ENCODE peak calls at places on chromosomes 11 and 22, in seven cellular contexts. One of them, this sample, is unnamed.
A peak's percentile ranks its signal among the peaks of the same experiment; 100 is the strongest.

GRCh38 chr11:4025248-4025956 is 69.2 kb upstream of the RRM1 start:
- DNase-seq in H1: no peak
- DNase-seq in GM12891: no peak
- DNase-seq in SK-N-SH: peak; percentile 44
- DNase-seq in K562: no peak
- DNase-seq in HepG2: no peak
- DNase-seq in GM12878: no peak
- DNase-seq in this sample: no peak

GRCh38 chr11:119352857-119353260 is 6.4 kb upstream of the MFRP start:
- DNase-seq in H1: no peak
- DNase-seq in GM12891: no peak
- DNase-seq in SK-N-SH: peak; percentile 77
- DNase-seq in K562: peak; percentile 63
- DNase-seq in HepG2: peak; percentile 92
- DNase-seq in GM12878: no peak
- DNase-seq in this sample: no peak

GRCh38 chr22:21100149-21101032 is 54.6 kb downstream of the LRRC74B start:
- DNase-seq in H1: no peak
- DNase-seq in GM12891: no peak
- DNase-seq in SK-N-SH: no peak
- DNase-seq in K562: no peak
- DNase-seq in HepG2: no peak
- DNase-seq in GM12878: no peak
- DNase-seq in this sample: no peak

GRCh38 chr11:20599424-20600346 is at the start of gene SLC6A5:
- DNase-seq in H1: peak; percentile 49
- DNase-seq in GM12891: no peak
- DNase-seq in SK-N-SH: no peak
- DNase-seq in K562: peak; percentile 59
- DNase-seq in HepG2: peak; percentile 25
- DNase-seq in GM12878: no peak
- DNase-seq in this sample: no peak

GRCh38 chr11:119964136-119965025 is 173.5 kb downstream of the TRIM29 start:
- DNase-seq in H1: peak; percentile 50
- DNase-seq in GM12891: no peak
- DNase-seq in SK-N-SH: no peak
- DNase-seq in K562: no peak
- DNase-seq in HepG2: no peak
- DNase-seq in GM12878: no peak
- DNase-seq in this sample: no peak

GRCh38 chr11:12156301-12157140 is 46.1 kb downstream of the MICAL2 start:
- DNase-seq in H1: no peak
- DNase-seq in GM12891: no peak
- DNase-seq in SK-N-SH: no peak
- DNase-seq in K562: no peak
- DNase-seq in HepG2: no peak
- DNase-seq in GM12878: no peak
- DNase-seq in this sample: no peak

GRCh38 chr11:118572914-118573550 is 823 bp downstream of the ARCN1 start:
- DNase-seq in H1: no peak
- DNase-seq in GM12891: no peak
- DNase-seq in SK-N-SH: peak; percentile 22
- DNase-seq in K562: peak; percentile 79
- DNase-seq in HepG2: peak; percentile 27
- DNase-seq in GM12878: peak; percentile 15
- DNase-seq in this sample: no peak

GRCh38 chr11:66068923-66069714 is 953 bp upstream of the PACS1 start:
- DNase-seq in H1: no peak
- DNase-seq in GM12891: no peak
- DNase-seq in SK-N-SH: peak; percentile 53
- DNase-seq in K562: no peak
- DNase-seq in HepG2: peak; percentile 12
- DNase-seq in GM12878: no peak
- DNase-seq in this sample: no peak

GRCh38 chr11:108788565-108789199 is 123.8 kb downstream of the DDX10 start:
- DNase-seq in H1: no peak
- DNase-seq in GM12891: no peak
- DNase-seq in SK-N-SH: no peak
- DNase-seq in K562: no peak
- DNase-seq in HepG2: peak; percentile 25
- DNase-seq in GM12878: no peak
- DNase-seq in this sample: no peak

GRCh38 chr11:2271077-2271326 is 614 bp upstream of the ASCL2 start:
- DNase-seq in H1: no peak
- DNase-seq in GM12891: no peak
- DNase-seq in SK-N-SH: no peak
- DNase-seq in K562: peak; percentile 68
- DNase-seq in HepG2: no peak
- DNase-seq in GM12878: no peak
- DNase-seq in this sample: no peak

GRCh38 chr11:30314625-30315024 is 8.3 kb upstream of the ARL14EP start:
- DNase-seq in H1: no peak
- DNase-seq in GM12891: no peak
- DNase-seq in SK-N-SH: no peak
- DNase-seq in K562: no peak
- DNase-seq in HepG2: no peak
- DNase-seq in GM12878: no peak
- DNase-seq in this sample: no peak

GRCh38 chr11:13535819-13536218 is 40.0 kb upstream of the PTH start:
- DNase-seq in H1: peak; percentile 5
- DNase-seq in GM12891: no peak
- DNase-seq in SK-N-SH: peak; percentile 7
- DNase-seq in K562: peak; percentile 25
- DNase-seq in HepG2: peak; percentile 6
- DNase-seq in GM12878: no peak
- DNase-seq in this sample: no peak

GRCh38 chr11:12433571-12434061 is 56.2 kb downstream of the PARVA start:
- DNase-seq in H1: no peak
- DNase-seq in GM12891: no peak
- DNase-seq in SK-N-SH: peak; percentile 39
- DNase-seq in K562: no peak
- DNase-seq in HepG2: no peak
- DNase-seq in GM12878: no peak
- DNase-seq in this sample: no peak

GRCh38 chr11:132844956-132845355 is 687.3 kb downstream of the OPCML start:
- DNase-seq in H1: no peak
- DNase-seq in GM12891: no peak
- DNase-seq in SK-N-SH: no peak
- DNase-seq in K562: no peak
- DNase-seq in HepG2: no peak
- DNase-seq in GM12878: no peak
- DNase-seq in this sample: no peak

GRCh38 chr11:44949160-44950035 is 1.3 kb downstream of the TP53I11 start:
- DNase-seq in H1: no peak
- DNase-seq in GM12891: no peak
- DNase-seq in SK-N-SH: peak; percentile 84
- DNase-seq in K562: peak; percentile 48
- DNase-seq in HepG2: no peak
- DNase-seq in GM12878: no peak
- DNase-seq in this sample: no peak

GRCh38 chr11:45801723-45802315 is 3.1 kb upstream of the SLC35C1 start:
- DNase-seq in H1: no peak
- DNase-seq in GM12891: no peak
- DNase-seq in SK-N-SH: no peak
- DNase-seq in K562: no peak
- DNase-seq in HepG2: no peak
- DNase-seq in GM12878: no peak
- DNase-seq in this sample: no peak

GRCh38 chr22:21698430-21699329 is 32.9 kb downstream of the PPIL2 start:
- DNase-seq in H1: no peak
- DNase-seq in GM12891: no peak
- DNase-seq in SK-N-SH: no peak
- DNase-seq in K562: peak; percentile 65
- DNase-seq in HepG2: no peak
- DNase-seq in GM12878: no peak
- DNase-seq in this sample: no peak

GRCh38 chr11:60991457-60991856 is 20.0 kb downstream of the CD6 start:
- DNase-seq in H1: no peak
- DNase-seq in GM12891: no peak
- DNase-seq in SK-N-SH: no peak
- DNase-seq in K562: no peak
- DNase-seq in HepG2: no peak
- DNase-seq in GM12878: no peak
- DNase-seq in this sample: no peak

GRCh38 chr11:60993611-60994010 is 22.1 kb downstream of the CD6 start:
- DNase-seq in H1: no peak
- DNase-seq in GM12891: no peak
- DNase-seq in SK-N-SH: no peak
- DNase-seq in K562: no peak
- DNase-seq in HepG2: no peak
- DNase-seq in GM12878: no peak
- DNase-seq in this sample: no peak

GRCh38 chr11:60995798-60996197 is 24.3 kb downstream of the CD6 start:
- DNase-seq in H1: no peak
- DNase-seq in GM12891: no peak
- DNase-seq in SK-N-SH: no peak
- DNase-seq in K562: no peak
- DNase-seq in HepG2: no peak
- DNase-seq in GM12878: no peak
- DNase-seq in this sample: no peak

GRCh38 chr11:60994450-60995135 is 23.1 kb downstream of the CD6 start:
- DNase-seq in H1: no peak
- DNase-seq in GM12891: no peak
- DNase-seq in SK-N-SH: no peak
- DNase-seq in K562: no peak
- DNase-seq in HepG2: no peak
- DNase-seq in GM12878: no peak
- DNase-seq in this sample: no peak

GRCh38 chr11:60992842-60993409 is 21.4 kb downstream of the CD6 start:
- DNase-seq in H1: no peak
- DNase-seq in GM12891: no peak
- DNase-seq in SK-N-SH: no peak
- DNase-seq in K562: no peak
- DNase-seq in HepG2: no peak
- DNase-seq in GM12878: no peak
- DNase-seq in this sample: no peak
- TF ChIP-seq TAF1 in H1: no peak
- TF ChIP-seq TAF1 in GM12891: no peak
- TF ChIP-seq TAF1 in SK-N-SH: no peak
- TF ChIP-seq TAF1 in K562: no peak
- TF ChIP-seq TAF1 in HepG2: no peak
- TF ChIP-seq TAF1 in GM12878: no peak
- TF ChIP-seq TAF1 in this sample: no peak

GRCh38 chr22:30004101-30004500 is 76.2 kb upstream of the HORMAD2 start:
- DNase-seq in H1: no peak
- DNase-seq in GM12891: no peak
- DNase-seq in SK-N-SH: no peak
- DNase-seq in K562: no peak
- DNase-seq in HepG2: no peak
- DNase-seq in GM12878: no peak
- DNase-seq in this sample: no peak

GRCh38 chr22:30004689-30005088 is 75.6 kb upstream of the HORMAD2 start:
- DNase-seq in H1: no peak
- DNase-seq in GM12891: no peak
- DNase-seq in SK-N-SH: no peak
- DNase-seq in K562: no peak
- DNase-seq in HepG2: no peak
- DNase-seq in GM12878: no peak
- DNase-seq in this sample: no peak

GRCh38 chr22:30005213-30005857 is 74.9 kb upstream of the HORMAD2 start:
- DNase-seq in H1: peak; percentile 23
- DNase-seq in GM12891: no peak
- DNase-seq in SK-N-SH: peak; percentile 63
- DNase-seq in K562: peak; percentile 69
- DNase-seq in HepG2: peak; percentile 66
- DNase-seq in GM12878: peak; percentile 17
- DNase-seq in this sample: no peak

GRCh38 chr22:30001459-30001858 is 78.8 kb upstream of the HORMAD2 start:
- DNase-seq in H1: no peak
- DNase-seq in GM12891: no peak
- DNase-seq in SK-N-SH: no peak
- DNase-seq in K562: no peak
- DNase-seq in HepG2: no peak
- DNase-seq in GM12878: no peak
- DNase-seq in this sample: no peak

GRCh38 chr22:30002861-30003489 is 77.3 kb upstream of the HORMAD2 start:
- DNase-seq in H1: no peak
- DNase-seq in GM12891: no peak
- DNase-seq in SK-N-SH: no peak
- DNase-seq in K562: no peak
- DNase-seq in HepG2: no peak
- DNase-seq in GM12878: no peak
- DNase-seq in this sample: no peak
- TF ChIP-seq TAF1 in H1: no peak
- TF ChIP-seq TAF1 in GM12891: no peak
- TF ChIP-seq TAF1 in SK-N-SH: no peak
- TF ChIP-seq TAF1 in K562: no peak
- TF ChIP-seq TAF1 in HepG2: no peak
- TF ChIP-seq TAF1 in GM12878: no peak
- TF ChIP-seq TAF1 in this sample: no peak

GRCh38 chr11:126815111-126815510 is 185.5 kb downstream of the KIRREL3 start:
- DNase-seq in H1: no peak
- DNase-seq in GM12891: no peak
- DNase-seq in SK-N-SH: no peak
- DNase-seq in K562: no peak
- DNase-seq in HepG2: no peak
- DNase-seq in GM12878: no peak
- DNase-seq in this sample: no peak
- TF ChIP-seq TAF1 in H1: no peak
- TF ChIP-seq TAF1 in GM12891: no peak
- TF ChIP-seq TAF1 in SK-N-SH: no peak
- TF ChIP-seq TAF1 in K562: no peak
- TF ChIP-seq TAF1 in HepG2: no peak
- TF ChIP-seq TAF1 in GM12878: no peak
- TF ChIP-seq TAF1 in this sample: no peak

GRCh38 chr11:99865951-99866350 is 821.1 kb upstream of the ARHGAP42 start:
- DNase-seq in H1: no peak
- DNase-seq in GM12891: no peak
- DNase-seq in SK-N-SH: no peak
- DNase-seq in K562: no peak
- DNase-seq in HepG2: no peak
- DNase-seq in GM12878: no peak
- DNase-seq in this sample: no peak
- TF ChIP-seq TAF1 in H1: no peak
- TF ChIP-seq TAF1 in GM12891: no peak
- TF ChIP-seq TAF1 in SK-N-SH: no peak
- TF ChIP-seq TAF1 in K562: no peak
- TF ChIP-seq TAF1 in HepG2: no peak
- TF ChIP-seq TAF1 in GM12878: no peak
- TF ChIP-seq TAF1 in this sample: no peak

GRCh38 chr11:47510231-47510630 is 42.7 kb downstream of the CELF1 start:
- DNase-seq in H1: no peak
- DNase-seq in GM12891: no peak
- DNase-seq in SK-N-SH: no peak
- DNase-seq in K562: no peak
- DNase-seq in HepG2: no peak
- DNase-seq in GM12878: no peak
- DNase-seq in this sample: no peak
- TF ChIP-seq TAF1 in H1: no peak
- TF ChIP-seq TAF1 in GM12891: no peak
- TF ChIP-seq TAF1 in SK-N-SH: no peak
- TF ChIP-seq TAF1 in K562: no peak
- TF ChIP-seq TAF1 in HepG2: no peak
- TF ChIP-seq TAF1 in GM12878: no peak
- TF ChIP-seq TAF1 in this sample: no peak